ENCODE peak calls at places on chromosomes 3 and 15, in seven cellular contexts. A is OCI-LY7, O is osteoblast, L is adrenal gland, N is left lung, J is colonic mucosa, K is hepatocyte. T is an unnamed sample.

GRCh38 chr3:149579838-149580542 is 77.8 kb downstream of the WWTR1 start:
- DNase-seq in A (no peak), O (peak; percentile 68), L (no peak), N (no peak), J (no peak), K (no peak), T (no peak)

GRCh38 chr15:70582143-70582945 is 181.0 kb downstream of the UACA start:
- DNase-seq in A (no peak), O (peak; percentile 97), L (no peak), N (no peak), J (no peak), K (no peak), T (no peak)

GRCh38 chr15:40964634-40965033 is 11.4 kb downstream of the CHAC1 start:
- DNase-seq in A (no peak), O (no peak), L (no peak), N (no peak), J (no peak), K (no peak), T (no peak)

GRCh38 chr3:20776717-20777116 is 590.7 kb upstream of the SGO1 start:
- DNase-seq in A (no peak), O (no peak), L (no peak), N (no peak), J (no peak), K (no peak), T (no peak)

GRCh38 chr3:10444511-10444910 is 60.9 kb downstream of the ATP2B2 start:
- DNase-seq in A (peak; percentile 31), O (no peak), L (no peak), N (no peak), J (no peak), K (no peak), T (no peak)

GRCh38 chr3:161351330-161351729 is 20.0 kb downstream of the SPTSSB start:
- DNase-seq in A (no peak), O (no peak), L (no peak), N (no peak), J (no peak), K (no peak), T (no peak)

GRCh38 chr15:91338763-91339162 is 238.7 kb downstream of the SV2B start:
- DNase-seq in A (no peak), O (no peak), L (no peak), N (no peak), J (no peak), K (peak; percentile 69), T (no peak)

GRCh38 chr15:67992834-67993233 is 61.3 kb upstream of the PIAS1 start:
- DNase-seq in A (no peak), O (no peak), L (no peak), N (no peak), J (peak; percentile 16), K (no peak), T (no peak)

GRCh38 chr3:191378142-191378541 is 47.8 kb upstream of the UTS2B start:
- DNase-seq in A (no peak), O (no peak), L (no peak), N (no peak), J (no peak), K (no peak), T (no peak)

GRCh38 chr3:12986521-12986920 is 86.7 kb downstream of the IQSEC1 start:
- DNase-seq in A (no peak), O (no peak), L (no peak), N (no peak), J (no peak), K (no peak), T (no peak)

GRCh38 chr3:157906627-157907026 is 199.6 kb downstream of the SHOX2 start:
- DNase-seq in A (no peak), O (no peak), L (no peak), N (no peak), J (no peak), K (no peak), T (no peak)

GRCh38 chr15:65086680-65087111 is 10.2 kb downstream of the KBTBD13 start:
- DNase-seq in A (peak; percentile 21), O (peak; percentile 87), L (no peak), N (no peak), J (no peak), K (peak; percentile 5), T (no peak)

GRCh38 chr15:64763462-64763861 is 11.9 kb downstream of the RBPMS2 start:
- DNase-seq in A (no peak), O (peak; percentile 67), L (no peak), N (no peak), J (no peak), K (no peak), T (no peak)

GRCh38 chr3:21435871-21436270 is 315.1 kb downstream of the ZNF385D start:
- DNase-seq in A (no peak), O (no peak), L (no peak), N (no peak), J (no peak), K (no peak), T (no peak)

GRCh38 chr15:41971893-41972340 is 440 bp downstream of the EHD4 start:
- DNase-seq in A (no peak), O (no peak), L (peak; percentile 42), N (peak; percentile 89), J (peak; percentile 62), K (peak; percentile 67), T (no peak)

GRCh38 chr15:52256366-52256765 is 39.2 kb downstream of the MYO5C start:
- DNase-seq in A (peak; percentile 84), O (no peak), L (peak; percentile 70), N (no peak), J (peak; percentile 80), K (peak; percentile 81), T (peak; percentile 92)

GRCh38 chr15:35496585-35496984 is 49.4 kb downstream of the DPH6 start:
- DNase-seq in A (no peak), O (no peak), L (no peak), N (no peak), J (no peak), K (no peak), T (no peak)

GRCh38 chr3:196096382-196096953 is 14.6 kb upstream of the TFRC start:
- DNase-seq in A (peak; percentile 68), O (no peak), L (no peak), N (no peak), J (peak; percentile 45), K (no peak), T (no peak)

GRCh38 chr3:184358140-184358767 is 3.2 kb downstream of the CLCN2 start:
- DNase-seq in A (no peak), O (no peak), L (no peak), N (peak; percentile 36), J (no peak), K (no peak), T (no peak)

GRCh38 chr3:53154731-53155320 is 6.2 kb upstream of the PRKCD start:
- DNase-seq in A (no peak), O (peak; percentile 83), L (peak; percentile 60), N (no peak), J (no peak), K (no peak), T (no peak)

GRCh38 chr3:192409203-192409837 is 318.0 kb downstream of the FGF12 start:
- DNase-seq in A (no peak), O (peak; percentile 89), L (peak; percentile 70), N (peak; percentile 79), J (no peak), K (peak; percentile 47), T (no peak)

GRCh38 chr15:71627188-71627587 is 183.2 kb upstream of the NR2E3 start:
- DNase-seq in A (no peak), O (no peak), L (no peak), N (no peak), J (no peak), K (no peak), T (peak; percentile 29)

GRCh38 chr3:188914556-188914955 is 257.2 kb upstream of the TPRG1 start:
- DNase-seq in A (no peak), O (peak; percentile 46), L (no peak), N (no peak), J (no peak), K (no peak), T (no peak)

GRCh38 chr3:188911033-188911850 is 260.5 kb upstream of the TPRG1 start:
- DNase-seq in A (no peak), O (no peak), L (no peak), N (no peak), J (no peak), K (no peak), T (peak; percentile 69)

GRCh38 chr3:188915137-188915536 is 256.6 kb upstream of the TPRG1 start:
- DNase-seq in A (no peak), O (peak; percentile 72), L (no peak), N (no peak), J (no peak), K (no peak), T (no peak)

GRCh38 chr3:188916934-188917391 is 254.8 kb upstream of the TPRG1 start:
- DNase-seq in A (peak; percentile 78), O (no peak), L (no peak), N (no peak), J (no peak), K (no peak), T (no peak)

DNA sequence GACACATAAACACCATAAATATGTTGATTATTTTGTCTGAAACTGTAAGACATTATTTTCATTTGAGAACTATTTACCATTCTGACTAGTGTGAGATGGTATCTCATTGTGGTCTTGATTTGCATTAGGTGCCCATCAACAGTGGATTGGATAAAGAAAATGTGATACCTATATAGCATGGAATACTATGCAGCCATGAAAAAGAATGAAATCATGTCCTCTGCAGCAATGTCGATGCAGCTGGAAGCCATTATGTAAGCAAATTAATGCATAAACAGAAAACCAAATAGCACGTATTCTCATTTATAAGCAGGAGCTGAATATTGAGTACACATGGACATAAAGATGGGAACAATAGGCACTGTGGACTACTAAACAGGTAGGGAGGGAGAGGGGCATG is 258.7 kb upstream of the TPRG1 start:
- DNase-seq in A (no peak), O (no peak), L (no peak), N (no peak), J (no peak), K (no peak), T (no peak)
- H3K4me1 ChIP-seq in A (peaks cover 20% of the 10 kb centered on the region), O (peaks cover 12% of the 10 kb centered on the region), L (peaks cover 11% of the 10 kb centered on the region), N (peaks cover 3% of the 10 kb centered on the region), J (no peaks in the 10 kb centered on the region), K (peaks cover 7% of the 10 kb centered on the region), T (peaks cover 2% of the 10 kb centered on the region)

GRCh38 chr3:179164857-179165256 is 16.7 kb downstream of the PIK3CA start:
- DNase-seq in A (no peak), O (no peak), L (no peak), N (no peak), J (no peak), K (no peak), T (no peak)
- H3K4me1 ChIP-seq in A (peaks cover 54% of the 10 kb centered on the region), O (no peaks in the 10 kb centered on the region), L (peaks cover 26% of the 10 kb centered on the region), N (no peaks in the 10 kb centered on the region), J (no peaks in the 10 kb centered on the region), K (no peaks in the 10 kb centered on the region), T (no peaks in the 10 kb centered on the region)

GRCh38 chr3:42699511-42699971 is 3.1 kb downstream of the HHATL start:
- DNase-seq in A (no peak), O (peak; percentile 79), L (no peak), N (peak; percentile 47), J (no peak), K (no peak), T (no peak)
- H3K4me1 ChIP-seq in A (no peaks in the 10 kb centered on the region), O (no peaks in the 10 kb centered on the region), L (no peaks in the 10 kb centered on the region), N (no peaks in the 10 kb centered on the region), J (no peaks in the 10 kb centered on the region), K (no peaks in the 10 kb centered on the region), T (no peaks in the 10 kb centered on the region)

DNA sequence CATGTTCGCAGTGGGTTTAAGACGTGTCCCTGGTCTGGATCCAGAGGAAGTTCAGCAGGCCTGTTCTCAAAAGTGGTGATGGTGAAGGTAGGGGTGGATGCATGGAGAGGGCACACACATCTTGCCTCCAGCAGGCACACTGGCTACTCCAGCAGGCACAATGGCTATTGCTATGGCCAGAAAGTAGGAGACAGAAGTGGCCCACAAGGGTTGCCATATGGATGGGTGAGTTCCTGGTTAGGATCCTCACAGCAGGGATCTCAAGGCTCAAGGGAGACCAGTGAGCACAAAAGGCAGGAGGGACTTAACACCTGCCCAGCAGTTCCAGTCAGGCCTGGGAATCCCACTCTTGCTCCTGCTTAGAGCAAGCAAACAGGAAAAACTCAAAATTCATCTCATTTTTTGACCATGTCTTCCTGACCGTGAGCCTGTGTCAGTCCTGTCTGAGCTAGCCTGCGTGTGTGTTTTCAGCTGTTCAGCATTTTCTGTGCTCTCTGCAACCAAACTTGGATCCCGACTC is 107.8 kb downstream of the LRIG1 start:
- DNase-seq in A (no peak), O (peak; percentile 65), L (no peak), N (no peak), J (no peak), K (no peak), T (no peak)
- H3K4me1 ChIP-seq in A (peaks cover 28% of the 10 kb centered on the region), O (peaks cover 28% of the 10 kb centered on the region), L (no peaks in the 10 kb centered on the region), N (no peaks in the 10 kb centered on the region), J (no peaks in the 10 kb centered on the region), K (no peaks in the 10 kb centered on the region), T (peaks cover 12% of the 10 kb centered on the region)